ENCODE peak calls at places on chromosomes 7 and 10, in nine cellular contexts. L is fibroblast of mammary gland, N is Peyer's patch, F is fibroblast of villous mesenchyme, Z is small intestine, K is AG09309, B is aorta, U is heart right ventricle, D is breast epithelium. Q is an unnamed sample.

GRCh38 chr7:96321670-96322372 is at the start of gene SLC25A13:
- DNase-seq in L (peak), Z (peak), D (peak), N (peak), F (peak), K (no peak), B (peak), U (peak), Q (peak)

GRCh38 chr7:80106498-80107113 is 28.0 kb upstream of the GNAI1 start:
- DNase-seq in F (no peak), K (no peak), B (no peak), Z (no peak), N (no peak), L (no peak), U (no peak), D (no peak), Q (no peak)

GRCh38 chr7:132430863-132431822 is 145.1 kb downstream of the PLXNA4 start:
- DNase-seq in K (peak), L (peak), F (peak), N (peak), Z (peak), D (no peak), U (peak), B (peak), Q (no peak)

GRCh38 chr7:55308186-55308929 is 56.8 kb upstream of the LANCL2 start:
- DNase-seq in Z (no peak), F (peak), U (peak), D (no peak), N (no peak), L (peak), K (peak), B (no peak), Q (no peak)

GRCh38 chr7:131836733-131837132 is 280.3 kb upstream of the PODXL start:
- DNase-seq in U (no peak), B (no peak), N (no peak), L (no peak), F (no peak), K (no peak), D (no peak), Z (no peak), Q (peak)

GRCh38 chr7:43905954-43906326 is 456 bp downstream of the URGCP start:
- DNase-seq in L (peak), B (no peak), N (peak), Z (peak), D (no peak), F (peak), U (peak), K (no peak), Q (no peak)

GRCh38 chr7:143388491-143389101 is 7.5 kb downstream of the ZYX start:
- DNase-seq in B (peak), D (no peak), N (no peak), L (no peak), F (no peak), Z (no peak), K (no peak), U (no peak), Q (no peak)

GRCh38 chr10:29756476-29756875 is 121.7 kb upstream of the SVIL start:
- DNase-seq in N (no peak), B (no peak), F (no peak), Z (no peak), L (no peak), K (no peak), D (no peak), U (no peak), Q (no peak)

GRCh38 chr7:34902181-34902580 is 135.1 kb downstream of the DPY19L1 start:
- DNase-seq in N (no peak), K (no peak), F (no peak), D (no peak), Z (no peak), B (no peak), L (no peak), U (no peak), Q (no peak)

GRCh38 chr7:101402081-101402779 is 39.6 kb downstream of the COL26A1 start:
- DNase-seq in L (no peak), B (no peak), Z (no peak), K (peak), F (no peak), U (no peak), N (no peak), D (no peak), Q (no peak)

GRCh38 chr10:71531485-71532446 is 135.0 kb downstream of the CDH23 start:
- DNase-seq in U (no peak), N (no peak), F (no peak), K (no peak), L (no peak), D (no peak), Z (no peak), B (no peak), Q (no peak)

GRCh38 chr10:56360583-56360966 is 484 bp downstream of the ZWINT start:
- DNase-seq in N (no peak), U (no peak), L (no peak), K (no peak), F (no peak), Z (no peak), D (no peak), B (no peak), Q (no peak)

GRCh38 chr10:63464402-63465292 is 1.1 kb downstream of the JMJD1C start:
- DNase-seq in L (peak), U (no peak), Z (peak), B (no peak), D (no peak), N (no peak), F (peak), K (no peak), Q (no peak)

GRCh38 chr10:4865945-4866661 is 40.1 kb downstream of the AKR1E2 start:
- DNase-seq in L (peak), U (no peak), Z (no peak), B (no peak), F (peak), N (no peak), D (no peak), K (no peak), Q (no peak)

GRCh38 chr7:111992601-111993000 is 213.6 kb downstream of the DOCK4 start:
- DNase-seq in D (no peak), N (no peak), Z (no peak), L (no peak), B (no peak), F (no peak), U (no peak), K (no peak), Q (no peak)

GRCh38 chr10:113094114-113094486 is 144.1 kb downstream of the TCF7L2 start:
- DNase-seq in L (peak), U (no peak), B (no peak), K (peak), F (peak), D (no peak), N (no peak), Z (no peak), Q (no peak)

GRCh38 chr7:94969434-94970084 is 62.2 kb downstream of the PPP1R9A start:
- DNase-seq in F (no peak), U (no peak), Z (no peak), K (no peak), D (no peak), L (no peak), N (no peak), B (no peak), Q (peak)

GRCh38 chr10:124732931-124733536 is 11.1 kb downstream of the FAM53B start:
- DNase-seq in L (peak), U (no peak), Z (no peak), N (peak), D (no peak), K (no peak), B (peak), F (peak), Q (no peak)

GRCh38 chr10:109931153-109931552 is 7.8 kb upstream of the XPNPEP1 start:
- DNase-seq in U (no peak), F (no peak), N (no peak), B (no peak), L (peak), K (peak), D (no peak), Z (no peak), Q (no peak)

GRCh38 chr10:130141878-130142277 is 5.7 kb downstream of the GLRX3 start:
- DNase-seq in K (no peak), F (no peak), N (peak), L (no peak), B (no peak), U (no peak), Z (no peak), D (no peak), Q (no peak)

GRCh38 chr10:130141038-130141437 is 4.8 kb downstream of the GLRX3 start:
- DNase-seq in L (no peak), N (no peak), D (no peak), K (no peak), F (no peak), Z (no peak), B (no peak), U (no peak), Q (no peak)

GRCh38 chr10:130138479-130138866 is 2.3 kb downstream of the GLRX3 start:
- DNase-seq in B (no peak), K (no peak), L (peak), N (no peak), Z (peak), D (no peak), F (peak), U (no peak), Q (no peak)

GRCh38 chr10:130140425-130140824 is 4.2 kb downstream of the GLRX3 start:
- DNase-seq in U (no peak), B (no peak), L (no peak), Z (no peak), K (no peak), N (no peak), D (no peak), F (no peak), Q (no peak)

DNA sequence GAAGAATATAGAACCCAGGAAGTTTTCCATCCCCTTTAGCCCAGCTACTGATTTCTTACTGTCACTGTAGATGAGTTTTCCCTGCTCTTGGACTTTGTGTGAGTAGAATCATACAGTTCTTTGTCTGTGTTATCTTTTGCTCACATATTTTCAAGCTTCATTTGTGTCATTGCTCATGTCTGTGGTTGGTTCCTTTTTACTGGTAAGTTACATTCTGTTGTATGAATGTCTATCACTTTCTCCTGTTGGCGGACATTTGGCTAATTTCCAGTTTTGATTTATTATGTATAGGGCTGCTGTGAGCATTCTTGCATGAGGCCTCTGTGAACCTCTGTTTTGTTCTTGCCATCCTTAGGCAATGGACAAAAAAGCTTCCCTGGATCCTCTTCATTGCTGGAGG is 5.3 kb downstream of the GLRX3 start:
- DNase-seq in K (no peak), L (peak), B (no peak), D (no peak), F (peak), Z (no peak), N (no peak), U (no peak), Q (no peak)
- H3K4me3 ChIP-seq in K (no peak), L (no peak), B (no peak), D (no peak), F (no peak), Z (no peak), N (no peak), U (no peak), Q (no peak)

GRCh38 chr10:78378192-78378591 is 344.5 kb downstream of the RPS24 start:
- DNase-seq in Z (no peak), N (no peak), D (no peak), K (no peak), F (no peak), U (no peak), L (no peak), B (peak), Q (no peak)
- H3K4me3 ChIP-seq in Z (no peak), N (no peak), D (no peak), K (no peak), F (no peak), U (no peak), L (no peak), B (no peak), Q (no peak)

DNA sequence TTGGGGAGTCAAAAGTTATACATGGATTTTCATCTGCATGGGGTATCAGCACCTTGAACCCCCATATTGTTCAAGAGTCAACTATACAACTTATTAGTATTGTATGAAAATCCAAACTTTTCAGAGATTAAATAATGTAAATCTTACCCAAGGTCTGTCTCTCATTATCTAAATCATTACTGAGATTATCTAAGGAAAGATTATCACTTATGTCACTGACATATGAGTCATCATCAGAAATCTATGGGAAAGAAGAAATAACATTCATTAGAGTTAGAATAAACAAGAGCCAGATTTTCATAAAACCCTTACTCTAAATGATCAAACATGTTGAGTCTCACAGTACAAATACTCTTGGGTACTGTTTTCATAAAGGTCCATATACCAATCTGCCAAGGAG is 83.3 kb upstream of the GSDME start:
- DNase-seq in N (no peak), K (no peak), L (peak), U (no peak), D (no peak), B (no peak), F (peak), Z (no peak), Q (no peak)
- H3K4me3 ChIP-seq in N (no peak), K (no peak), L (no peak), U (no peak), D (no peak), B (no peak), F (no peak), Z (no peak), Q (no peak)

GRCh38 chr10:86523348-86523747 is 1.8 kb upstream of the WAPL start:
- DNase-seq in U (no peak), N (no peak), B (no peak), L (peak), K (no peak), D (no peak), Z (peak), F (peak), Q (no peak)
- H3K4me3 ChIP-seq in U (no peak), N (no peak), B (no peak), L (peak), K (no peak), D (no peak), Z (no peak), F (no peak), Q (no peak)

GRCh38 chr7:151062399-151063211 is 3.2 kb downstream of the SLC4A2 start:
- DNase-seq in K (no peak), L (peak), B (no peak), D (no peak), F (peak), N (no peak), U (no peak), Z (peak), Q (no peak)

GRCh38 chr7:151062111-151062398 is 2.7 kb downstream of the SLC4A2 start:
- DNase-seq in L (no peak), N (no peak), U (no peak), D (no peak), K (no peak), B (no peak), F (no peak), Z (no peak), Q (no peak)

GRCh38 chr7:151061241-151062110 is 2.1 kb downstream of the SLC4A2 start:
- DNase-seq in N (no peak), L (no peak), U (no peak), K (no peak), B (no peak), D (no peak), Z (no peak), F (no peak), Q (no peak)

GRCh38 chr7:151064454-151064853 is 5.1 kb downstream of the SLC4A2 start:
- DNase-seq in Z (no peak), U (no peak), N (no peak), K (no peak), D (no peak), B (no peak), F (no peak), L (no peak), Q (no peak)

DNA sequence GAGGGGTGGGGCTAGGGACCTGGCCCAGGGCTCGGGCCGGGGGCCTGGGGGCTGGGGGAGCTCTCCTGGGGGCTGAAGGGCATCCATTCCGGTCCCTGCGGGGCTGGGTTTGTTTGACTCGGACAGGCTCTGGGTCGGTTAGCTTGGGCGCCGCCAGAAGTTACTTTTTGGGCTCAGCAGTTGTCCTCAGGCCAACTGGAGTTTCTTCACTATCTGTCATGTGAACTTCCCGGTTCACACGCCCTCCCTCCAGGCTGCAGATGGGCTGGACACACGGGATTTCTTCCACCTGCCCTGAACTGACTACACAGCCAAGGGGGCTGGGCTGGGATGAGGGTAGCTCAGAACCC is 3.8 kb downstream of the SLC4A2 start:
- DNase-seq in B (no peak), U (no peak), Z (peak), N (no peak), L (peak), F (peak), K (no peak), D (no peak), Q (no peak)
- H3K4me3 ChIP-seq in B (no peak), U (no peak), Z (peak), N (peak), L (no peak), F (peak), K (peak), D (peak), Q (peak)

GRCh38 chr7:151520419-151521229 is 929 bp upstream of the RHEB start:
- DNase-seq in L (no peak), U (peak), F (no peak), Z (peak), K (no peak), B (peak), D (peak), N (peak), Q (no peak)
- H3K4me3 ChIP-seq in L (peak), U (peak), F (peak), Z (peak), K (peak), B (peak), D (peak), N (peak), Q (peak)